ENCODE peak calls at places on chromosomes 6 and 20, in five cellular contexts. One of them, this sample, is unnamed.

GRCh38 chr20:3222635-3223600 is 13.6 kb downstream of the ITPA start:
- DNase-seq in uterus: no peak
- DNase-seq in HCT116: no peak
- DNase-seq in fibroblast of lung: no peak
- DNase-seq in A549: peak; percentile 69
- DNase-seq in this sample: no peak

GRCh38 chr6:132506869-132507813 is 5.8 kb downstream of the STX7 start:
- DNase-seq in uterus: no peak
- DNase-seq in HCT116: no peak
- DNase-seq in fibroblast of lung: no peak
- DNase-seq in A549: no peak
- DNase-seq in this sample: no peak

GRCh38 chr20:33490023-33490933 is at the start of gene CBFA2T2:
- DNase-seq in uterus: no peak
- DNase-seq in HCT116: peak; percentile 28
- DNase-seq in fibroblast of lung: peak; percentile 70
- DNase-seq in A549: peak; percentile 66
- DNase-seq in this sample: no peak

GRCh38 chr6:44128020-44128917 is 915 bp downstream of the TMEM63B start:
- DNase-seq in uterus: peak; percentile 47
- DNase-seq in HCT116: no peak
- DNase-seq in fibroblast of lung: peak; percentile 33
- DNase-seq in A549: no peak
- DNase-seq in this sample: no peak

GRCh38 chr6:168088161-168089106 is 9.4 kb upstream of the FRMD1 start:
- DNase-seq in uterus: peak; percentile 45
- DNase-seq in HCT116: no peak
- DNase-seq in fibroblast of lung: peak; percentile 59
- DNase-seq in A549: no peak
- DNase-seq in this sample: no peak

GRCh38 chr20:63042448-63043071 is 35.8 kb upstream of the BHLHE23 start:
- DNase-seq in uterus: no peak
- DNase-seq in HCT116: no peak
- DNase-seq in fibroblast of lung: no peak
- DNase-seq in A549: no peak
- DNase-seq in this sample: no peak

GRCh38 chr20:17533396-17533795 is 2.2 kb upstream of the BFSP1 start:
- DNase-seq in uterus: no peak
- DNase-seq in HCT116: peak; percentile 51
- DNase-seq in fibroblast of lung: peak; percentile 60
- DNase-seq in A549: peak; percentile 85
- DNase-seq in this sample: no peak

GRCh38 chr6:45586216-45587171 is 208.8 kb upstream of the SUPT3H start:
- DNase-seq in uterus: no peak
- DNase-seq in HCT116: no peak
- DNase-seq in fibroblast of lung: no peak
- DNase-seq in A549: no peak
- DNase-seq in this sample: no peak

GRCh38 chr6:32460528-32460927 is 20.8 kb downstream of the HLA-DRA start:
- DNase-seq in uterus: no peak
- DNase-seq in HCT116: no peak
- DNase-seq in fibroblast of lung: no peak
- DNase-seq in A549: no peak
- DNase-seq in this sample: no peak

DNA sequence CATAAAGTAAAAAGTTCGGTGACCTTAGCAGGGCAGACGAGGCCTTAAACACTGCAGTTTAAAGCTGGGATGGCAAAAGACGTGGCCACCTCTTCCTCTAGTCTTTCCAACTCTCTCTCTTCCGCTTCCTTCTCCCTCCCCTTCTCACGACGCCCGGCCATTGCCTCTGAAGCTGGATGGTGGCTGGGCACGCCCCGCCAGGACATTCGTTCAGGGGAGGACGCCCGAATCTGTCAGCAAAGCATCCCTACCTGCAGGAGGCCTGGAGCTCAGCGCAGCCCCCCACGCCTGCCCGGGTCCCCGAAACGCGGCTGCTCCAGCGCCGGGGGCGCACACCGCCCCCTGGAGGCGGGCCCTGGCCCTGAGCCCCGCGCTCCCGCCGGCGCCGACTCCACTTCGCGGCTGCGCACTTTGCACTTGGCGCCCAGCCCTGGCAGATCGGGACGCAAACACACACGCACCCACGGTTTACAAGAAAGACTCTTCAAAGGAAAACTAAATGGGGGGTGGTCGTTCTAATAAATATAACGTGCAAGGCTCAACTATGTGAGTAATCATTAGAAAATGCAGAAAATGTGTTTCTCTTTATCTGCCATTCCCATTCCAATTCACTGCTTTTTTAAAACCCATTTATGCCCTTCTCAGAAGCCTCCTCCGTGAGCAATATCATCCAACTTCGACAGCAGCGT is 54.7 kb upstream of the FOXC1 start:
- DNase-seq in uterus: peak; percentile 76
- DNase-seq in HCT116: no peak
- DNase-seq in fibroblast of lung: peak; percentile 28
- DNase-seq in A549: peak; percentile 70
- DNase-seq in this sample: no peak
- H3K4me3 ChIP-seq in uterus: peak overlapping the region; percentile 34
- H3K4me3 ChIP-seq in HCT116: no peak overlapping the region
- H3K4me3 ChIP-seq in fibroblast of lung: peak overlapping the region; percentile 70
- H3K4me3 ChIP-seq in A549: peak overlapping the region; percentile 64
- H3K4me3 ChIP-seq in this sample: peak overlapping the region; percentile 39

GRCh38 chr20:60261323-60261722 is 303.1 kb downstream of the CDH26 start:
- DNase-seq in uterus: no peak
- DNase-seq in HCT116: no peak
- DNase-seq in fibroblast of lung: no peak
- DNase-seq in A549: no peak
- DNase-seq in this sample: no peak
- H3K4me1 ChIP-seq in uterus: no peaks in the 10 kb centered on the region
- H3K4me1 ChIP-seq in HCT116: no peaks in the 10 kb centered on the region
- H3K4me1 ChIP-seq in fibroblast of lung: no peaks in the 10 kb centered on the region
- H3K4me1 ChIP-seq in A549: no peaks in the 10 kb centered on the region
- H3K4me1 ChIP-seq in this sample: no peaks in the 10 kb centered on the region

DNA sequence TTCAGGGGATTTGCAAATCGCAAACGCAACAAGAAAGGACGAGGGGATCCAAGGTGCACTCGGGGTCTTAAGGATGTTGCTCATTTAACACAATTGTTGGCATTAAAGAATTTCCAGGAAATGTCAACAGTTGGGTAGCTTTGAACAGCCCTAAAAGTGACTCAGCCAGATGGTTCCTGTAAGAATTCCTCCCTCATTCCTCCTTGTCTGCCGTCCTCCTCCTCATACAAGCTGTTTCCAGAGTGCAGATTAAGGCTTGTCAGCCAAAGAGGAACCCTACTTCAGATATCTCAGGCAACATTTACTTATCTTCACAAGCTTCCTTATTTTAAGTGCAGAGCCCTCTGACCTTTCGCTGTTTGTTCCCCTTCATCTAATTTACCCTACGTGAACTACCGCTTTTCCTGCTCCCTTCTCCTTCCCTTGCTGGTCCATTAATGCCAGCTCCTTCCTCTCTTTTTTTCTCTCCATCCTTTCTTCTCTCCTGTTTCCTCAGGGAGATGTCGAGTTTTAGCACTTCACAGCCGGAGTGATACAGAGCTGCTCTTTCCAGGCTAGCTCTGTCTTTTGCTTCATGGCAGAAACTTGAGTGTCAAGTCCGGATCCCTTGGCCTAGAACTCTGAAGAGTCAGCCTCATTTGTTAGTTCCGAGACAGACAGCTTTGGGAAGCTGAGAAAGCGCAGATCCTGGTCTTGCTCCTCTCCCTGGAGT is 26.1 kb upstream of the TBC1D7 start:
- DNase-seq in uterus: no peak
- DNase-seq in HCT116: no peak
- DNase-seq in fibroblast of lung: peak; percentile 93
- DNase-seq in A549: no peak
- DNase-seq in this sample: no peak
- H3K27ac ChIP-seq in uterus: peak overlapping the region; percentile 59
- H3K27ac ChIP-seq in HCT116: peak overlapping the region; percentile 39
- H3K27ac ChIP-seq in fibroblast of lung: peak overlapping the region; percentile 89
- H3K27ac ChIP-seq in A549: peak overlapping the region; percentile 49
- H3K27ac ChIP-seq in this sample: no peak overlapping the region

GRCh38 chr6:81750201-81750600 is 2.3 kb downstream of the TENT5A start:
- DNase-seq in uterus: no peak
- DNase-seq in HCT116: no peak
- DNase-seq in fibroblast of lung: no peak
- DNase-seq in A549: no peak
- DNase-seq in this sample: no peak
- H3K4me3 ChIP-seq in uterus: peak overlapping the region; percentile 90
- H3K4me3 ChIP-seq in HCT116: no peak overlapping the region
- H3K4me3 ChIP-seq in fibroblast of lung: peak overlapping the region; percentile 90
- H3K4me3 ChIP-seq in A549: no peak overlapping the region
- H3K4me3 ChIP-seq in this sample: no peak overlapping the region

GRCh38 chr20:23143986-23144695 is 58.0 kb upstream of the CD93 start:
- DNase-seq in uterus: no peak
- DNase-seq in HCT116: no peak
- DNase-seq in fibroblast of lung: no peak
- DNase-seq in A549: no peak
- DNase-seq in this sample: no peak
- H3K4me1 ChIP-seq in uterus: no peaks in the 10 kb centered on the region
- H3K4me1 ChIP-seq in HCT116: peaks cover 29% of the 10 kb centered on the region
- H3K4me1 ChIP-seq in fibroblast of lung: peaks cover 27% of the 10 kb centered on the region
- H3K4me1 ChIP-seq in A549: peaks cover 29% of the 10 kb centered on the region
- H3K4me1 ChIP-seq in this sample: no peaks in the 10 kb centered on the region

GRCh38 chr6:116370717-116371383 is at the start of gene DSE:
- DNase-seq in uterus: peak; percentile 89
- DNase-seq in HCT116: no peak
- DNase-seq in fibroblast of lung: peak; percentile 88
- DNase-seq in A549: peak; percentile 55
- DNase-seq in this sample: no peak

GRCh38 chr6:116373300-116373699 is 2.6 kb downstream of the DSE start:
- DNase-seq in uterus: no peak
- DNase-seq in HCT116: no peak
- DNase-seq in fibroblast of lung: no peak
- DNase-seq in A549: no peak
- DNase-seq in this sample: no peak

GRCh38 chr6:116369540-116370327 is 1.0 kb upstream of the DSE start:
- DNase-seq in uterus: no peak
- DNase-seq in HCT116: no peak
- DNase-seq in fibroblast of lung: no peak
- DNase-seq in A549: no peak
- DNase-seq in this sample: no peak

GRCh38 chr6:116370328-116370716 is 425 bp upstream of the DSE start:
- DNase-seq in uterus: no peak
- DNase-seq in HCT116: peak; percentile 46
- DNase-seq in fibroblast of lung: no peak
- DNase-seq in A549: peak; percentile 41
- DNase-seq in this sample: no peak

DNA sequence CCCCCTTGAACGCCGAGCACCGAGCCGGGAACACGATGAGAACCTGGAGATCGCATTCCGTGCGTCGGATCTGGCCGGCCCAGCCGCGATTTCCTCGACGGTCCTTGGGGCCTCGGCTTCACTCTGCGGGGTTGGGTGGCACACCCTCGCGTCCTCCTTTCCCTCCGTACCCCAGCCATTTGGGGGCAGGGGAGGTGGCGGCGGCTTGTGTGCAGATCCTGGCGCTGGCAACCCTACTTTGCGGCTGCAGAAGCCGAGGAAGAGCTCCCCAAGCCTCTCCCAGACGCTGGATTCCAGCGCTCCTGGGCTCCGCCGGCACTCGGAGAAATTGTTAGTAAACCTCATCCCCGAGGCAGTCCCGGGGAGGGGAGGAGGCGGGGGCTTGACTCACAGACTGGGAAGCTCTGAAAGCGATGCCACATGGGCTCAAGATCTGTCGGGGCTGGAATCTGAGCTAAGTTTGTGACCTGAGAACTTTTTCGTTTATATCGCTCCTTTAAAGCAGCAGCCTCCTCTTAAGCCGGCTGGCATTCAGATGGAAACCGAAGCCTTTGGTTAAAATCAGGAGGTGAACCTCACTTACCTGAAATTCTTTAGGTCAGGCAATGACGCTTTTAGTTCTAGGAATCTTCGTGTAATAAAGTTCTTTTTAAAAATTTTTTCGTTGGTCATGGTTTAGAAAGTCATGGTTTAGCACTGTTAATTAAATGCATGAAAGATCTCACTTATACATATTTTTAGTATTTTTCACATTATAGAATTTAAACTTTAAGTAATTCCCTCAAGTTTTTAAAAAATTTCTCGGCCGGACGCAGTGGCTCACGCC is 850 bp downstream of the DSE start:
- DNase-seq in uterus: peak; percentile 81
- DNase-seq in HCT116: peak; percentile 42
- DNase-seq in fibroblast of lung: peak; percentile 93
- DNase-seq in A549: peak; percentile 69
- DNase-seq in this sample: no peak
- H3K27ac ChIP-seq in uterus: peak overlapping the region; percentile 97
- H3K27ac ChIP-seq in HCT116: peak overlapping the region; percentile 78
- H3K27ac ChIP-seq in fibroblast of lung: peak overlapping the region; percentile 92
- H3K27ac ChIP-seq in A549: peak overlapping the region; percentile 98
- H3K27ac ChIP-seq in this sample: no peak overlapping the region

GRCh38 chr6:15329154-15329781 is 83.4 kb downstream of the JARID2 start:
- DNase-seq in uterus: no peak
- DNase-seq in HCT116: no peak
- DNase-seq in fibroblast of lung: peak; percentile 96
- DNase-seq in A549: no peak
- DNase-seq in this sample: no peak
- H3K4me3 ChIP-seq in uterus: no peak overlapping the region
- H3K4me3 ChIP-seq in HCT116: no peak overlapping the region
- H3K4me3 ChIP-seq in fibroblast of lung: no peak overlapping the region
- H3K4me3 ChIP-seq in A549: no peak overlapping the region
- H3K4me3 ChIP-seq in this sample: no peak overlapping the region

This sample was measured in iPS DF 6.9.